ENCODE peak calls at places on chromosomes 4 and X, in five cellular contexts. Y, C, P, N and B are unnamed samples.

GRCh38 chr4:143391895-143392294 is 55.2 kb downstream of the GAB1 start:
- DNase-seq in Y (no peak), P (no peak), C (no peak), N (no peak), B (no peak)

GRCh38 chr4:159281781-159282180 is 178.9 kb downstream of the RAPGEF2 start:
- DNase-seq in P (no peak), N (no peak), Y (no peak), C (no peak), B (no peak)

GRCh38 chr4:168615294-168615693 is 118.4 kb downstream of the PALLD start:
- DNase-seq in C (no peak), Y (no peak), P (no peak), N (no peak), B (no peak)

GRCh38 chr4:123462007-123462406 is 65.4 kb downstream of the SPRY1 start:
- DNase-seq in Y (no peak), C (no peak), P (no peak), N (no peak), B (no peak)

GRCh38 chrX:18654873-18655836 is 16.8 kb downstream of the RS1 start:
- DNase-seq in N (no peak), C (no peak), Y (no peak), P (no peak), B (no peak)

GRCh38 chr4:100938698-100939097 is 408.6 kb downstream of the PPP3CA start:
- DNase-seq in N (no peak), Y (no peak), P (no peak), C (no peak), B (no peak)

GRCh38 chrX:130039847-130040246 is 57.4 kb downstream of the BCORL1 start:
- DNase-seq in Y (no peak), C (no peak), N (no peak), P (no peak), B (no peak)

GRCh38 chr4:138599965-138600364 is 357.8 kb upstream of the SLC7A11 start:
- DNase-seq in C (no peak), P (no peak), Y (no peak), N (no peak), B (no peak)

GRCh38 chrX:132488092-132488749 is 617 bp downstream of the MBNL3 start:
- DNase-seq in C (peak), N (peak), P (peak), Y (peak), B (peak)

GRCh38 chrX:25596881-25597280 is 541.3 kb upstream of the MAGEB18 start:
- DNase-seq in C (no peak), P (no peak), Y (no peak), N (no peak), B (no peak)

GRCh38 chr4:498328-498919 is 532 bp downstream of the ZNF721 start:
- DNase-seq in N (no peak), C (no peak), Y (no peak), P (peak), B (peak)

GRCh38 chr4:13547563-13548041 is 3.3 kb upstream of the NKX3-2 start:
- DNase-seq in N (peak), C (no peak), P (peak), Y (no peak), B (peak)

GRCh38 chr4:145553375-145553774 is 65.8 kb upstream of the MMAA start:
- DNase-seq in N (no peak), P (no peak), Y (no peak), C (no peak), B (no peak)

GRCh38 chr4:4507923-4508322 is 33.9 kb downstream of the STX18 start:
- DNase-seq in Y (no peak), P (peak), N (no peak), C (peak), B (peak)

GRCh38 chr4:3656441-3657376 is 109.5 kb upstream of the ADRA2C start:
- DNase-seq in P (no peak), N (peak), Y (no peak), C (no peak), B (no peak)

GRCh38 chr4:141413366-141413765 is 192.7 kb downstream of the ZNF330 start:
- DNase-seq in Y (no peak), P (no peak), N (no peak), C (no peak), B (no peak)

GRCh38 chrX:133335027-133335426 is 80.3 kb downstream of the GPC4 start:
- DNase-seq in P (peak), C (peak), N (no peak), Y (peak), B (peak)

GRCh38 chrX:2696698-2697215 is 5.7 kb downstream of the CD99 start:
- DNase-seq in C (peak), N (no peak), P (no peak), Y (peak), B (peak)

GRCh38 chr4:149933120-149933519 is 117.5 kb upstream of the IQCM start:
- DNase-seq in N (no peak), P (no peak), Y (no peak), C (no peak), B (no peak)

GRCh38 chrX:2500681-2501151 is at the start of the genes DHRSX and ZBED1:
- DNase-seq in Y (peak), C (peak), P (peak), N (no peak), B (peak)

GRCh38 chr4:48247142-48247877 is 22.3 kb downstream of the TEC start:
- DNase-seq in C (peak), P (no peak), N (no peak), Y (no peak), B (no peak)

GRCh38 chrX:66163849-66164401 is at the start of gene HEPH:
- DNase-seq in C (no peak), N (no peak), Y (no peak), P (no peak), B (no peak)

GRCh38 chr4:84578540-84579409 is 4.2 kb upstream of the CDS1 start:
- DNase-seq in Y (peak), C (peak), P (peak), N (no peak), B (peak)

GRCh38 chrX:39163585-39163984 is 362.3 kb downstream of the MID1IP1 start:
- DNase-seq in P (no peak), Y (peak), N (no peak), C (no peak), B (peak)

GRCh38 chr4:8315343-8316250 is 46.0 kb downstream of the HTRA3 start:
- DNase-seq in Y (no peak), N (peak), P (peak), C (peak), B (no peak)

GRCh38 chrX:40465735-40466551 is 114.8 kb upstream of the ATP6AP2 start:
- DNase-seq in P (no peak), N (no peak), Y (no peak), C (no peak), B (no peak)

GRCh38 chrX:40130207-40130606 is 32.4 kb upstream of the BCOR start:
- DNase-seq in N (no peak), C (no peak), Y (no peak), P (peak), B (no peak)

GRCh38 chr4:144705861-144706590 is 60.1 kb downstream of the HHIP start:
- DNase-seq in C (no peak), P (no peak), N (no peak), Y (no peak), B (no peak)

GRCh38 chr4:534576-535151 is 35.7 kb downstream of the PIGG start:
- DNase-seq in P (no peak), N (no peak), C (no peak), Y (no peak), B (no peak)

GRCh38 chr4:40241026-40241425 is 44.2 kb downstream of the RHOH start:
- DNase-seq in N (no peak), Y (no peak), P (no peak), C (no peak), B (peak)

GRCh38 chr4:19382993-19383392 is 868.7 kb upstream of the SLIT2 start:
- DNase-seq in P (no peak), C (no peak), Y (no peak), N (no peak), B (no peak)

GRCh38 chrX:70432936-70433847 is 10.1 kb downstream of the GDPD2 start:
- DNase-seq in C (no peak), P (no peak), N (no peak), Y (no peak), B (no peak)

GRCh38 chr4:139647952-139648351 is 17.7 kb upstream of the MGST2 start:
- DNase-seq in Y (no peak), P (no peak), C (no peak), N (no peak), B (no peak)

GRCh38 chrX:133056341-133056740 is 40.6 kb downstream of the USP26 start:
- DNase-seq in P (no peak), N (no peak), Y (no peak), C (no peak), B (no peak)

GRCh38 chrX:93868289-93868985 is 194.4 kb downstream of the FAM133A start:
- DNase-seq in N (no peak), P (no peak), Y (no peak), C (peak), B (no peak)

GRCh38 chr4:41939016-41939623 is 3.9 kb downstream of the TMEM33 start:
- DNase-seq in Y (no peak), C (no peak), N (no peak), P (no peak), B (no peak)

GRCh38 chrX:119573840-119574393 is 446 bp upstream of the UBE2A start:
- DNase-seq in P (peak), Y (no peak), C (peak), N (no peak), B (no peak)

GRCh38 chr4:98838977-98839618 is 89.8 kb downstream of the EIF4E start:
- DNase-seq in P (peak), N (no peak), Y (no peak), C (peak), B (no peak)